ENCODE peak calls at places on chromosomes 6 and 20, in nine cellular contexts. S, M, X, K, C, Y, G, F and R are unnamed samples.

GRCh38 chr6:102417368-102417767 is 1023.9 kb downstream of the GRIK2 start:
- DNase-seq in S (no peak), M (no peak), X (no peak), K (no peak), C (no peak), Y (no peak), G (no peak), F (no peak), R (no peak)

GRCh38 chr6:6588064-6588923 is at the start of gene LY86:
- DNase-seq in S (no peak), M (no peak), X (no peak), K (no peak), C (no peak), Y (no peak), G (peak), F (no peak), R (no peak)

GRCh38 chr20:63697868-63698545 is 1.6 kb downstream of the TNFRSF6B start:
- DNase-seq in S (no peak), M (no peak), X (peak), K (no peak), C (no peak), Y (no peak), G (no peak), F (no peak), R (no peak)

GRCh38 chr6:137087902-137088301 is 43.1 kb upstream of the IL20RA start:
- DNase-seq in S (no peak), M (no peak), X (no peak), K (no peak), C (no peak), Y (no peak), G (no peak), F (no peak), R (no peak)

GRCh38 chr6:46909371-46909770 is 12.4 kb downstream of the ADGRF5 start:
- DNase-seq in S (no peak), M (peak), X (no peak), K (peak), C (no peak), Y (no peak), G (no peak), F (no peak), R (no peak)

GRCh38 chr6:5036309-5036708 is 32.5 kb upstream of the RPP40 start:
- DNase-seq in S (no peak), M (peak), X (no peak), K (peak), C (peak), Y (no peak), G (no peak), F (no peak), R (peak)

GRCh38 chr6:145071836-145072235 is 663.5 kb downstream of the EPM2A start:
- DNase-seq in S (no peak), M (no peak), X (no peak), K (peak), C (no peak), Y (peak), G (no peak), F (no peak), R (no peak)

GRCh38 chr6:33947047-33947446 is 143.2 kb upstream of the MLN start:
- DNase-seq in S (no peak), M (no peak), X (no peak), K (no peak), C (no peak), Y (no peak), G (no peak), F (no peak), R (no peak)

GRCh38 chr20:44475694-44476560 is at the start of gene TTPAL:
- DNase-seq in S (peak), M (peak), X (peak), K (peak), C (peak), Y (no peak), G (peak), F (peak), R (peak)

GRCh38 chr20:22578221-22579118 is 5.9 kb downstream of the FOXA2 start:
- DNase-seq in S (no peak), M (no peak), X (peak), K (no peak), C (no peak), Y (no peak), G (no peak), F (no peak), R (no peak)

GRCh38 chr20:22575737-22576136 is 8.6 kb downstream of the FOXA2 start:
- DNase-seq in S (no peak), M (no peak), X (no peak), K (no peak), C (no peak), Y (no peak), G (no peak), F (no peak), R (no peak)

GRCh38 chr20:22576273-22576672 is 8.1 kb downstream of the FOXA2 start:
- DNase-seq in S (no peak), M (no peak), X (peak), K (no peak), C (no peak), Y (no peak), G (no peak), F (no peak), R (no peak)

GRCh38 chr20:22577515-22578220 is 6.7 kb downstream of the FOXA2 start:
- DNase-seq in S (no peak), M (no peak), X (peak), K (no peak), C (peak), Y (no peak), G (no peak), F (no peak), R (no peak)

GRCh38 chr20:22576733-22577514 is 7.4 kb downstream of the FOXA2 start:
- DNase-seq in S (no peak), M (no peak), X (peak), K (no peak), C (no peak), Y (no peak), G (no peak), F (no peak), R (no peak)
- H3K4me3 ChIP-seq in S (no peak), M (no peak), X (peak), K (no peak), C (no peak), Y (no peak), G (no peak), F (no peak), R (no peak)

GRCh38 chr6:36114798-36115408 is 15.4 kb upstream of the MAPK13 start:
- DNase-seq in S (no peak), M (no peak), X (no peak), K (no peak), C (peak), Y (no peak), G (peak), F (no peak), R (no peak)
- H3K4me3 ChIP-seq in S (no peak), M (no peak), X (no peak), K (no peak), C (no peak), Y (no peak), G (no peak), F (no peak), R (no peak)

DNA sequence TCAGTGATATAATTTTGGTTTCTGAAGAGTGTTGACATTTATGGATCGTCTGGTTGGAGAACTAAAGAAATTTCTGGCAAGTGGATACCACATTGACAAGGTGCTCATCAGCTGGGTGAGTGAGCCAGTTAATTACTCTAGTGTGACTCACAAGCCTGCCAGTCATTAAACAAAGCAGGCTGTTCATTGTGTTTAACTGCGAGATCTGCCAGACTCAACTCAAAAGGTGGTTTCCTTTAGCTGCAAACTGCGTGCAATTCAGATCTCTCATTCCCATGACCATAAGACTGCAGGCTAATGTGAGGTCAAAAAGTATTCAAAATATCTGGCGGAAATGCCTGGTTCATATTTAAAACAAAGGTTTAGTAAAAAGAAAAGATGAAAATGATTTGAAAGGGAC is 32.5 kb upstream of the IYD start:
- DNase-seq in S (no peak), M (peak), X (no peak), K (peak), C (peak), Y (peak), G (no peak), F (no peak), R (peak)
- H3K4me3 ChIP-seq in S (no peak), M (no peak), X (no peak), K (no peak), C (no peak), Y (no peak), G (no peak), F (no peak), R (no peak)

GRCh38 chr6:138590796-138591709 is 91.8 kb upstream of the NHSL1 start:
- DNase-seq in S (no peak), M (peak), X (peak), K (peak), C (peak), Y (peak), G (no peak), F (no peak), R (peak)

GRCh38 chr6:138593100-138593877 is 94.0 kb upstream of the NHSL1 start:
- DNase-seq in S (peak), M (peak), X (peak), K (peak), C (peak), Y (peak), G (peak), F (peak), R (peak)

GRCh38 chr6:138594749-138595148 is 95.5 kb upstream of the NHSL1 start:
- DNase-seq in S (no peak), M (no peak), X (no peak), K (no peak), C (no peak), Y (no peak), G (no peak), F (no peak), R (no peak)

GRCh38 chr6:138594042-138594636 is 94.8 kb upstream of the NHSL1 start:
- DNase-seq in S (no peak), M (no peak), X (no peak), K (no peak), C (no peak), Y (no peak), G (no peak), F (no peak), R (no peak)

DNA sequence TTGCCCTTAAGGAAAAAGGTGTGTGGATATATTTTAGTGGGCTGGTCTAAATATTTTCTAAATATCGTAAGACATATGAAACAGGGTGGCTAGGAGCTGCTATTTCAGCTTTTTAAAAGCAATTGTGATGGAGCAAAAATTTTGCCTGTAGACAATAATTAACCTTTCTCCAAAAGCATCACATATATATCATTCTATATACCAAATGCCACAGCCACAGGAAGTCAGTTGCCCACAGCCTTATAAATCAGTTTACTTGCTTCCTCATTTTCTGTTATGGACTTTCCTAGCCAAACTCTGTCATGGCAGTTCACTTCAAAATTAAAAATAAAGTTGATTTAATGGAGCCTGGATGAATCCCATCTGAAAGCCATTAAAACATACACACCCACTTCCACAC is 93.4 kb upstream of the NHSL1 start:
- DNase-seq in S (no peak), M (no peak), X (no peak), K (no peak), C (no peak), Y (no peak), G (no peak), F (no peak), R (no peak)
- H3K4me3 ChIP-seq in S (no peak), M (peak), X (no peak), K (peak), C (no peak), Y (peak), G (peak), F (no peak), R (peak)

GRCh38 chr6:19332806-19333460 is 504.2 kb upstream of the ID4 start:
- DNase-seq in S (no peak), M (no peak), X (no peak), K (no peak), C (no peak), Y (no peak), G (no peak), F (no peak), R (no peak)
- H3K4me3 ChIP-seq in S (no peak), M (no peak), X (no peak), K (no peak), C (no peak), Y (no peak), G (no peak), F (no peak), R (no peak)

GRCh38 chr6:106125925-106126435 is 39.8 kb downstream of the PRDM1 start:
- DNase-seq in S (no peak), M (no peak), X (no peak), K (peak), C (peak), Y (no peak), G (peak), F (no peak), R (no peak)
- H3K4me3 ChIP-seq in S (no peak), M (no peak), X (no peak), K (no peak), C (no peak), Y (no peak), G (no peak), F (no peak), R (no peak)